ENCODE peak calls at places on chromosome 19, in ten cellular contexts. One of them, this sample, is unnamed.

GRCh38 chr19:17496337-17496997 is 15.0 kb upstream of the PGLS start:
- DNase-seq in neural progenitor cell: peak; percentile 83
- DNase-seq in DMS53: peak; percentile 80
- DNase-seq in activated CD8-positive, alpha-beta memory T cell treated with anti-CD3 and anti-CD28 coated beads for 1 hour: peak; percentile 69
- DNase-seq in DMS 273 treated with DMSO at 0.1 percent for 48 hours: peak; percentile 49
- DNase-seq in stimulated activated CD4-positive, alpha-beta T cell treated with anti-CD3 and anti-CD28 coated beads, TNF-alpha, amount 100 ng/mL, for 1 hour: peak; percentile 69
- DNase-seq in AML-193: peak; percentile 65
- DNase-seq in stimulated activated CD8-positive, alpha-beta memory T cell treated with anti-CD3 and anti-CD28 coated beads, Interleukin-7, amount 100 ng/mL, for 1 hour: peak; percentile 66
- DNase-seq in iris pigment epithelial cell: peak; percentile 58
- DNase-seq in globus pallidus: no peak
- DNase-seq in this sample: peak; percentile 61

GRCh38 chr19:31548941-31549340 is 199.7 kb upstream of the TSHZ3 start:
- DNase-seq in neural progenitor cell: peak; percentile 42
- DNase-seq in DMS53: peak; percentile 2
- DNase-seq in activated CD8-positive, alpha-beta memory T cell treated with anti-CD3 and anti-CD28 coated beads for 1 hour: no peak
- DNase-seq in DMS 273 treated with DMSO at 0.1 percent for 48 hours: no peak
- DNase-seq in stimulated activated CD4-positive, alpha-beta T cell treated with anti-CD3 and anti-CD28 coated beads, TNF-alpha, amount 100 ng/mL, for 1 hour: no peak
- DNase-seq in AML-193: no peak
- DNase-seq in stimulated activated CD8-positive, alpha-beta memory T cell treated with anti-CD3 and anti-CD28 coated beads, Interleukin-7, amount 100 ng/mL, for 1 hour: no peak
- DNase-seq in iris pigment epithelial cell: peak; percentile 24
- DNase-seq in globus pallidus: no peak
- DNase-seq in this sample: no peak

GRCh38 chr19:5772416-5772815 is 12.1 kb downstream of the PRR22 start:
- DNase-seq in neural progenitor cell: no peak
- DNase-seq in DMS53: no peak
- DNase-seq in activated CD8-positive, alpha-beta memory T cell treated with anti-CD3 and anti-CD28 coated beads for 1 hour: no peak
- DNase-seq in DMS 273 treated with DMSO at 0.1 percent for 48 hours: no peak
- DNase-seq in stimulated activated CD4-positive, alpha-beta T cell treated with anti-CD3 and anti-CD28 coated beads, TNF-alpha, amount 100 ng/mL, for 1 hour: no peak
- DNase-seq in AML-193: no peak
- DNase-seq in stimulated activated CD8-positive, alpha-beta memory T cell treated with anti-CD3 and anti-CD28 coated beads, Interleukin-7, amount 100 ng/mL, for 1 hour: no peak
- DNase-seq in iris pigment epithelial cell: no peak
- DNase-seq in globus pallidus: no peak
- DNase-seq in this sample: no peak

GRCh38 chr19:11598103-11598483 is 810 bp downstream of the ZNF627 start:
- DNase-seq in neural progenitor cell: no peak
- DNase-seq in DMS53: no peak
- DNase-seq in activated CD8-positive, alpha-beta memory T cell treated with anti-CD3 and anti-CD28 coated beads for 1 hour: no peak
- DNase-seq in DMS 273 treated with DMSO at 0.1 percent for 48 hours: no peak
- DNase-seq in stimulated activated CD4-positive, alpha-beta T cell treated with anti-CD3 and anti-CD28 coated beads, TNF-alpha, amount 100 ng/mL, for 1 hour: no peak
- DNase-seq in AML-193: no peak
- DNase-seq in stimulated activated CD8-positive, alpha-beta memory T cell treated with anti-CD3 and anti-CD28 coated beads, Interleukin-7, amount 100 ng/mL, for 1 hour: no peak
- DNase-seq in iris pigment epithelial cell: no peak
- DNase-seq in globus pallidus: no peak
- DNase-seq in this sample: no peak

GRCh38 chr19:50046649-50047503 is 21.1 kb downstream of the ZNF473 start:
- DNase-seq in neural progenitor cell: no peak
- DNase-seq in DMS53: peak; percentile 71
- DNase-seq in activated CD8-positive, alpha-beta memory T cell treated with anti-CD3 and anti-CD28 coated beads for 1 hour: peak; percentile 45
- DNase-seq in DMS 273 treated with DMSO at 0.1 percent for 48 hours: no peak
- DNase-seq in stimulated activated CD4-positive, alpha-beta T cell treated with anti-CD3 and anti-CD28 coated beads, TNF-alpha, amount 100 ng/mL, for 1 hour: peak; percentile 49
- DNase-seq in AML-193: no peak
- DNase-seq in stimulated activated CD8-positive, alpha-beta memory T cell treated with anti-CD3 and anti-CD28 coated beads, Interleukin-7, amount 100 ng/mL, for 1 hour: peak; percentile 38
- DNase-seq in iris pigment epithelial cell: no peak
- DNase-seq in globus pallidus: peak; percentile 70
- DNase-seq in this sample: peak; percentile 13

GRCh38 chr19:40594251-40594650 is 6.9 kb upstream of the LTBP4 start:
- DNase-seq in neural progenitor cell: peak; percentile 51
- DNase-seq in DMS53: peak; percentile 80
- DNase-seq in activated CD8-positive, alpha-beta memory T cell treated with anti-CD3 and anti-CD28 coated beads for 1 hour: no peak
- DNase-seq in DMS 273 treated with DMSO at 0.1 percent for 48 hours: no peak
- DNase-seq in stimulated activated CD4-positive, alpha-beta T cell treated with anti-CD3 and anti-CD28 coated beads, TNF-alpha, amount 100 ng/mL, for 1 hour: no peak
- DNase-seq in AML-193: no peak
- DNase-seq in stimulated activated CD8-positive, alpha-beta memory T cell treated with anti-CD3 and anti-CD28 coated beads, Interleukin-7, amount 100 ng/mL, for 1 hour: no peak
- DNase-seq in iris pigment epithelial cell: no peak
- DNase-seq in globus pallidus: no peak
- DNase-seq in this sample: no peak

GRCh38 chr19:49441210-49441959 is at the start of gene SLC17A7:
- DNase-seq in neural progenitor cell: peak; percentile 86
- DNase-seq in DMS53: peak; percentile 54
- DNase-seq in activated CD8-positive, alpha-beta memory T cell treated with anti-CD3 and anti-CD28 coated beads for 1 hour: no peak
- DNase-seq in DMS 273 treated with DMSO at 0.1 percent for 48 hours: peak; percentile 74
- DNase-seq in stimulated activated CD4-positive, alpha-beta T cell treated with anti-CD3 and anti-CD28 coated beads, TNF-alpha, amount 100 ng/mL, for 1 hour: no peak
- DNase-seq in AML-193: no peak
- DNase-seq in stimulated activated CD8-positive, alpha-beta memory T cell treated with anti-CD3 and anti-CD28 coated beads, Interleukin-7, amount 100 ng/mL, for 1 hour: no peak
- DNase-seq in iris pigment epithelial cell: no peak
- DNase-seq in globus pallidus: no peak
- DNase-seq in this sample: no peak

GRCh38 chr19:46471116-46471733 is at the start of gene PNMA8A:
- DNase-seq in neural progenitor cell: peak; percentile 97
- DNase-seq in DMS53: peak; percentile 31
- DNase-seq in activated CD8-positive, alpha-beta memory T cell treated with anti-CD3 and anti-CD28 coated beads for 1 hour: no peak
- DNase-seq in DMS 273 treated with DMSO at 0.1 percent for 48 hours: peak; percentile 53
- DNase-seq in stimulated activated CD4-positive, alpha-beta T cell treated with anti-CD3 and anti-CD28 coated beads, TNF-alpha, amount 100 ng/mL, for 1 hour: no peak
- DNase-seq in AML-193: no peak
- DNase-seq in stimulated activated CD8-positive, alpha-beta memory T cell treated with anti-CD3 and anti-CD28 coated beads, Interleukin-7, amount 100 ng/mL, for 1 hour: no peak
- DNase-seq in iris pigment epithelial cell: peak; percentile 84
- DNase-seq in globus pallidus: peak; percentile 73
- DNase-seq in this sample: no peak

GRCh38 chr19:10915511-10916091 is 12.8 kb downstream of the YIPF2 start:
- DNase-seq in neural progenitor cell: no peak
- DNase-seq in DMS53: no peak
- DNase-seq in activated CD8-positive, alpha-beta memory T cell treated with anti-CD3 and anti-CD28 coated beads for 1 hour: no peak
- DNase-seq in DMS 273 treated with DMSO at 0.1 percent for 48 hours: peak; percentile 61
- DNase-seq in stimulated activated CD4-positive, alpha-beta T cell treated with anti-CD3 and anti-CD28 coated beads, TNF-alpha, amount 100 ng/mL, for 1 hour: no peak
- DNase-seq in AML-193: no peak
- DNase-seq in stimulated activated CD8-positive, alpha-beta memory T cell treated with anti-CD3 and anti-CD28 coated beads, Interleukin-7, amount 100 ng/mL, for 1 hour: no peak
- DNase-seq in iris pigment epithelial cell: peak; percentile 70
- DNase-seq in globus pallidus: no peak
- DNase-seq in this sample: no peak

GRCh38 chr19:5933391-5933998 is 19.4 kb downstream of the CAPS start:
- DNase-seq in neural progenitor cell: no peak
- DNase-seq in DMS53: no peak
- DNase-seq in activated CD8-positive, alpha-beta memory T cell treated with anti-CD3 and anti-CD28 coated beads for 1 hour: no peak
- DNase-seq in DMS 273 treated with DMSO at 0.1 percent for 48 hours: no peak
- DNase-seq in stimulated activated CD4-positive, alpha-beta T cell treated with anti-CD3 and anti-CD28 coated beads, TNF-alpha, amount 100 ng/mL, for 1 hour: no peak
- DNase-seq in AML-193: no peak
- DNase-seq in stimulated activated CD8-positive, alpha-beta memory T cell treated with anti-CD3 and anti-CD28 coated beads, Interleukin-7, amount 100 ng/mL, for 1 hour: no peak
- DNase-seq in iris pigment epithelial cell: no peak
- DNase-seq in globus pallidus: no peak
- DNase-seq in this sample: no peak

GRCh38 chr19:13014101-13014920 is 19.0 kb downstream of the NFIX start:
- DNase-seq in neural progenitor cell: peak; percentile 82
- DNase-seq in DMS53: peak; percentile 24
- DNase-seq in activated CD8-positive, alpha-beta memory T cell treated with anti-CD3 and anti-CD28 coated beads for 1 hour: no peak
- DNase-seq in DMS 273 treated with DMSO at 0.1 percent for 48 hours: no peak
- DNase-seq in stimulated activated CD4-positive, alpha-beta T cell treated with anti-CD3 and anti-CD28 coated beads, TNF-alpha, amount 100 ng/mL, for 1 hour: no peak
- DNase-seq in AML-193: no peak
- DNase-seq in stimulated activated CD8-positive, alpha-beta memory T cell treated with anti-CD3 and anti-CD28 coated beads, Interleukin-7, amount 100 ng/mL, for 1 hour: no peak
- DNase-seq in iris pigment epithelial cell: no peak
- DNase-seq in globus pallidus: peak; percentile 79
- DNase-seq in this sample: no peak

GRCh38 chr19:10424011-10424637 is 3.8 kb downstream of the PDE4A start:
- DNase-seq in neural progenitor cell: peak; percentile 90
- DNase-seq in DMS53: peak; percentile 85
- DNase-seq in activated CD8-positive, alpha-beta memory T cell treated with anti-CD3 and anti-CD28 coated beads for 1 hour: no peak
- DNase-seq in DMS 273 treated with DMSO at 0.1 percent for 48 hours: peak; percentile 53
- DNase-seq in stimulated activated CD4-positive, alpha-beta T cell treated with anti-CD3 and anti-CD28 coated beads, TNF-alpha, amount 100 ng/mL, for 1 hour: peak; percentile 63
- DNase-seq in AML-193: peak; percentile 36
- DNase-seq in stimulated activated CD8-positive, alpha-beta memory T cell treated with anti-CD3 and anti-CD28 coated beads, Interleukin-7, amount 100 ng/mL, for 1 hour: no peak
- DNase-seq in iris pigment epithelial cell: peak; percentile 58
- DNase-seq in globus pallidus: no peak
- DNase-seq in this sample: peak; percentile 41

GRCh38 chr19:8336072-8336569 is 6.9 kb downstream of the KANK3 start:
- DNase-seq in neural progenitor cell: peak; percentile 29
- DNase-seq in DMS53: peak; percentile 84
- DNase-seq in activated CD8-positive, alpha-beta memory T cell treated with anti-CD3 and anti-CD28 coated beads for 1 hour: no peak
- DNase-seq in DMS 273 treated with DMSO at 0.1 percent for 48 hours: no peak
- DNase-seq in stimulated activated CD4-positive, alpha-beta T cell treated with anti-CD3 and anti-CD28 coated beads, TNF-alpha, amount 100 ng/mL, for 1 hour: no peak
- DNase-seq in AML-193: no peak
- DNase-seq in stimulated activated CD8-positive, alpha-beta memory T cell treated with anti-CD3 and anti-CD28 coated beads, Interleukin-7, amount 100 ng/mL, for 1 hour: no peak
- DNase-seq in iris pigment epithelial cell: no peak
- DNase-seq in globus pallidus: no peak
- DNase-seq in this sample: no peak

GRCh38 chr19:6730153-6730804 is 7.1 kb downstream of the GPR108 start:
- DNase-seq in neural progenitor cell: peak; percentile 76
- DNase-seq in DMS53: no peak
- DNase-seq in activated CD8-positive, alpha-beta memory T cell treated with anti-CD3 and anti-CD28 coated beads for 1 hour: no peak
- DNase-seq in DMS 273 treated with DMSO at 0.1 percent for 48 hours: no peak
- DNase-seq in stimulated activated CD4-positive, alpha-beta T cell treated with anti-CD3 and anti-CD28 coated beads, TNF-alpha, amount 100 ng/mL, for 1 hour: peak; percentile 32
- DNase-seq in AML-193: no peak
- DNase-seq in stimulated activated CD8-positive, alpha-beta memory T cell treated with anti-CD3 and anti-CD28 coated beads, Interleukin-7, amount 100 ng/mL, for 1 hour: no peak
- DNase-seq in iris pigment epithelial cell: peak; percentile 27
- DNase-seq in globus pallidus: peak; percentile 57
- DNase-seq in this sample: no peak

GRCh38 chr19:55005684-55006488 is 32.2 kb downstream of the GP6 start:
- DNase-seq in neural progenitor cell: peak; percentile 87
- DNase-seq in DMS53: peak; percentile 60
- DNase-seq in activated CD8-positive, alpha-beta memory T cell treated with anti-CD3 and anti-CD28 coated beads for 1 hour: peak; percentile 4
- DNase-seq in DMS 273 treated with DMSO at 0.1 percent for 48 hours: peak; percentile 0
- DNase-seq in stimulated activated CD4-positive, alpha-beta T cell treated with anti-CD3 and anti-CD28 coated beads, TNF-alpha, amount 100 ng/mL, for 1 hour: peak; percentile 9
- DNase-seq in AML-193: peak; percentile 80
- DNase-seq in stimulated activated CD8-positive, alpha-beta memory T cell treated with anti-CD3 and anti-CD28 coated beads, Interleukin-7, amount 100 ng/mL, for 1 hour: peak; percentile 13
- DNase-seq in iris pigment epithelial cell: peak; percentile 25
- DNase-seq in globus pallidus: peak; percentile 7
- DNase-seq in this sample: no peak

GRCh38 chr19:23542562-23542961 is 144.4 kb downstream of the ZNF675 start:
- DNase-seq in neural progenitor cell: no peak
- DNase-seq in DMS53: peak; percentile 36
- DNase-seq in activated CD8-positive, alpha-beta memory T cell treated with anti-CD3 and anti-CD28 coated beads for 1 hour: no peak
- DNase-seq in DMS 273 treated with DMSO at 0.1 percent for 48 hours: no peak
- DNase-seq in stimulated activated CD4-positive, alpha-beta T cell treated with anti-CD3 and anti-CD28 coated beads, TNF-alpha, amount 100 ng/mL, for 1 hour: no peak
- DNase-seq in AML-193: no peak
- DNase-seq in stimulated activated CD8-positive, alpha-beta memory T cell treated with anti-CD3 and anti-CD28 coated beads, Interleukin-7, amount 100 ng/mL, for 1 hour: no peak
- DNase-seq in iris pigment epithelial cell: no peak
- DNase-seq in globus pallidus: no peak
- DNase-seq in this sample: no peak

GRCh38 chr19:7441468-7442146 is 47.2 kb downstream of the PEX11G start:
- DNase-seq in neural progenitor cell: no peak
- DNase-seq in DMS53: no peak
- DNase-seq in activated CD8-positive, alpha-beta memory T cell treated with anti-CD3 and anti-CD28 coated beads for 1 hour: no peak
- DNase-seq in DMS 273 treated with DMSO at 0.1 percent for 48 hours: no peak
- DNase-seq in stimulated activated CD4-positive, alpha-beta T cell treated with anti-CD3 and anti-CD28 coated beads, TNF-alpha, amount 100 ng/mL, for 1 hour: no peak
- DNase-seq in AML-193: no peak
- DNase-seq in stimulated activated CD8-positive, alpha-beta memory T cell treated with anti-CD3 and anti-CD28 coated beads, Interleukin-7, amount 100 ng/mL, for 1 hour: no peak
- DNase-seq in iris pigment epithelial cell: no peak
- DNase-seq in globus pallidus: peak; percentile 47
- DNase-seq in this sample: no peak

GRCh38 chr19:11611730-11612129 is 14.4 kb downstream of the ZNF627 start:
- DNase-seq in neural progenitor cell: no peak
- DNase-seq in DMS53: no peak
- DNase-seq in activated CD8-positive, alpha-beta memory T cell treated with anti-CD3 and anti-CD28 coated beads for 1 hour: no peak
- DNase-seq in DMS 273 treated with DMSO at 0.1 percent for 48 hours: no peak
- DNase-seq in stimulated activated CD4-positive, alpha-beta T cell treated with anti-CD3 and anti-CD28 coated beads, TNF-alpha, amount 100 ng/mL, for 1 hour: no peak
- DNase-seq in AML-193: no peak
- DNase-seq in stimulated activated CD8-positive, alpha-beta memory T cell treated with anti-CD3 and anti-CD28 coated beads, Interleukin-7, amount 100 ng/mL, for 1 hour: no peak
- DNase-seq in iris pigment epithelial cell: no peak
- DNase-seq in globus pallidus: no peak
- DNase-seq in this sample: no peak

GRCh38 chr19:1154731-1155351 is 19.2 kb downstream of the SBNO2 start:
- DNase-seq in neural progenitor cell: no peak
- DNase-seq in DMS53: no peak
- DNase-seq in activated CD8-positive, alpha-beta memory T cell treated with anti-CD3 and anti-CD28 coated beads for 1 hour: no peak
- DNase-seq in DMS 273 treated with DMSO at 0.1 percent for 48 hours: no peak
- DNase-seq in stimulated activated CD4-positive, alpha-beta T cell treated with anti-CD3 and anti-CD28 coated beads, TNF-alpha, amount 100 ng/mL, for 1 hour: no peak
- DNase-seq in AML-193: no peak
- DNase-seq in stimulated activated CD8-positive, alpha-beta memory T cell treated with anti-CD3 and anti-CD28 coated beads, Interleukin-7, amount 100 ng/mL, for 1 hour: no peak
- DNase-seq in iris pigment epithelial cell: peak; percentile 94
- DNase-seq in globus pallidus: no peak
- DNase-seq in this sample: no peak

GRCh38 chr19:39913682-39914333 is 20.6 kb downstream of the FCGBP start:
- DNase-seq in neural progenitor cell: no peak
- DNase-seq in DMS53: peak; percentile 95
- DNase-seq in activated CD8-positive, alpha-beta memory T cell treated with anti-CD3 and anti-CD28 coated beads for 1 hour: no peak
- DNase-seq in DMS 273 treated with DMSO at 0.1 percent for 48 hours: no peak
- DNase-seq in stimulated activated CD4-positive, alpha-beta T cell treated with anti-CD3 and anti-CD28 coated beads, TNF-alpha, amount 100 ng/mL, for 1 hour: no peak
- DNase-seq in AML-193: no peak
- DNase-seq in stimulated activated CD8-positive, alpha-beta memory T cell treated with anti-CD3 and anti-CD28 coated beads, Interleukin-7, amount 100 ng/mL, for 1 hour: no peak
- DNase-seq in iris pigment epithelial cell: no peak
- DNase-seq in globus pallidus: no peak
- DNase-seq in this sample: no peak

GRCh38 chr19:1104452-1105216 is 840 bp downstream of the GPX4 start:
- DNase-seq in neural progenitor cell: peak; percentile 92
- DNase-seq in DMS53: peak; percentile 82
- DNase-seq in activated CD8-positive, alpha-beta memory T cell treated with anti-CD3 and anti-CD28 coated beads for 1 hour: peak; percentile 62
- DNase-seq in DMS 273 treated with DMSO at 0.1 percent for 48 hours: no peak
- DNase-seq in stimulated activated CD4-positive, alpha-beta T cell treated with anti-CD3 and anti-CD28 coated beads, TNF-alpha, amount 100 ng/mL, for 1 hour: peak; percentile 65
- DNase-seq in AML-193: peak; percentile 36
- DNase-seq in stimulated activated CD8-positive, alpha-beta memory T cell treated with anti-CD3 and anti-CD28 coated beads, Interleukin-7, amount 100 ng/mL, for 1 hour: peak; percentile 59
- DNase-seq in iris pigment epithelial cell: peak; percentile 72
- DNase-seq in globus pallidus: peak; percentile 75
- DNase-seq in this sample: peak; percentile 56

GRCh38 chr19:48310227-48310626 is 15.1 kb upstream of the EMP3 start:
- DNase-seq in neural progenitor cell: no peak
- DNase-seq in DMS53: no peak
- DNase-seq in activated CD8-positive, alpha-beta memory T cell treated with anti-CD3 and anti-CD28 coated beads for 1 hour: no peak
- DNase-seq in DMS 273 treated with DMSO at 0.1 percent for 48 hours: no peak
- DNase-seq in stimulated activated CD4-positive, alpha-beta T cell treated with anti-CD3 and anti-CD28 coated beads, TNF-alpha, amount 100 ng/mL, for 1 hour: no peak
- DNase-seq in AML-193: no peak
- DNase-seq in stimulated activated CD8-positive, alpha-beta memory T cell treated with anti-CD3 and anti-CD28 coated beads, Interleukin-7, amount 100 ng/mL, for 1 hour: no peak
- DNase-seq in iris pigment epithelial cell: peak; percentile 31
- DNase-seq in globus pallidus: no peak
- DNase-seq in this sample: no peak

GRCh38 chr19:1232652-1233360 is 5.0 kb downstream of the CBARP start:
- DNase-seq in neural progenitor cell: no peak
- DNase-seq in DMS53: no peak
- DNase-seq in activated CD8-positive, alpha-beta memory T cell treated with anti-CD3 and anti-CD28 coated beads for 1 hour: no peak
- DNase-seq in DMS 273 treated with DMSO at 0.1 percent for 48 hours: no peak
- DNase-seq in stimulated activated CD4-positive, alpha-beta T cell treated with anti-CD3 and anti-CD28 coated beads, TNF-alpha, amount 100 ng/mL, for 1 hour: no peak
- DNase-seq in AML-193: no peak
- DNase-seq in stimulated activated CD8-positive, alpha-beta memory T cell treated with anti-CD3 and anti-CD28 coated beads, Interleukin-7, amount 100 ng/mL, for 1 hour: no peak
- DNase-seq in iris pigment epithelial cell: peak; percentile 77
- DNase-seq in globus pallidus: no peak
- DNase-seq in this sample: no peak

GRCh38 chr19:7756258-7756657 is 6.8 kb upstream of the CLEC4M start:
- DNase-seq in neural progenitor cell: no peak
- DNase-seq in DMS53: no peak
- DNase-seq in activated CD8-positive, alpha-beta memory T cell treated with anti-CD3 and anti-CD28 coated beads for 1 hour: no peak
- DNase-seq in DMS 273 treated with DMSO at 0.1 percent for 48 hours: no peak
- DNase-seq in stimulated activated CD4-positive, alpha-beta T cell treated with anti-CD3 and anti-CD28 coated beads, TNF-alpha, amount 100 ng/mL, for 1 hour: no peak
- DNase-seq in AML-193: no peak
- DNase-seq in stimulated activated CD8-positive, alpha-beta memory T cell treated with anti-CD3 and anti-CD28 coated beads, Interleukin-7, amount 100 ng/mL, for 1 hour: no peak
- DNase-seq in iris pigment epithelial cell: no peak
- DNase-seq in globus pallidus: no peak
- DNase-seq in this sample: no peak

GRCh38 chr19:7690779-7691258 is 10.2 kb downstream of the TRAPPC5 start:
- DNase-seq in neural progenitor cell: no peak
- DNase-seq in DMS53: no peak
- DNase-seq in activated CD8-positive, alpha-beta memory T cell treated with anti-CD3 and anti-CD28 coated beads for 1 hour: no peak
- DNase-seq in DMS 273 treated with DMSO at 0.1 percent for 48 hours: no peak
- DNase-seq in stimulated activated CD4-positive, alpha-beta T cell treated with anti-CD3 and anti-CD28 coated beads, TNF-alpha, amount 100 ng/mL, for 1 hour: no peak
- DNase-seq in AML-193: no peak
- DNase-seq in stimulated activated CD8-positive, alpha-beta memory T cell treated with anti-CD3 and anti-CD28 coated beads, Interleukin-7, amount 100 ng/mL, for 1 hour: no peak
- DNase-seq in iris pigment epithelial cell: no peak
- DNase-seq in globus pallidus: no peak
- DNase-seq in this sample: no peak

GRCh38 chr19:6739390-6739883 is at the start of gene TRIP10:
- DNase-seq in neural progenitor cell: peak; percentile 94
- DNase-seq in DMS53: peak; percentile 43
- DNase-seq in activated CD8-positive, alpha-beta memory T cell treated with anti-CD3 and anti-CD28 coated beads for 1 hour: peak; percentile 70
- DNase-seq in DMS 273 treated with DMSO at 0.1 percent for 48 hours: no peak
- DNase-seq in stimulated activated CD4-positive, alpha-beta T cell treated with anti-CD3 and anti-CD28 coated beads, TNF-alpha, amount 100 ng/mL, for 1 hour: peak; percentile 77
- DNase-seq in AML-193: peak; percentile 58
- DNase-seq in stimulated activated CD8-positive, alpha-beta memory T cell treated with anti-CD3 and anti-CD28 coated beads, Interleukin-7, amount 100 ng/mL, for 1 hour: peak; percentile 63
- DNase-seq in iris pigment epithelial cell: peak; percentile 68
- DNase-seq in globus pallidus: peak; percentile 86
- DNase-seq in this sample: peak; percentile 71

GRCh38 chr19:13095934-13096890 is 6.4 kb downstream of the LYL1 start:
- DNase-seq in neural progenitor cell: peak; percentile 90
- DNase-seq in DMS53: peak; percentile 22
- DNase-seq in activated CD8-positive, alpha-beta memory T cell treated with anti-CD3 and anti-CD28 coated beads for 1 hour: no peak
- DNase-seq in DMS 273 treated with DMSO at 0.1 percent for 48 hours: no peak
- DNase-seq in stimulated activated CD4-positive, alpha-beta T cell treated with anti-CD3 and anti-CD28 coated beads, TNF-alpha, amount 100 ng/mL, for 1 hour: no peak
- DNase-seq in AML-193: peak; percentile 63
- DNase-seq in stimulated activated CD8-positive, alpha-beta memory T cell treated with anti-CD3 and anti-CD28 coated beads, Interleukin-7, amount 100 ng/mL, for 1 hour: no peak
- DNase-seq in iris pigment epithelial cell: no peak
- DNase-seq in globus pallidus: no peak
- DNase-seq in this sample: peak; percentile 12

GRCh38 chr19:48123907-48124675 is 13.5 kb upstream of the PLA2G4C start:
- DNase-seq in neural progenitor cell: peak; percentile 78
- DNase-seq in DMS53: peak; percentile 86
- DNase-seq in activated CD8-positive, alpha-beta memory T cell treated with anti-CD3 and anti-CD28 coated beads for 1 hour: no peak
- DNase-seq in DMS 273 treated with DMSO at 0.1 percent for 48 hours: no peak
- DNase-seq in stimulated activated CD4-positive, alpha-beta T cell treated with anti-CD3 and anti-CD28 coated beads, TNF-alpha, amount 100 ng/mL, for 1 hour: no peak
- DNase-seq in AML-193: no peak
- DNase-seq in stimulated activated CD8-positive, alpha-beta memory T cell treated with anti-CD3 and anti-CD28 coated beads, Interleukin-7, amount 100 ng/mL, for 1 hour: no peak
- DNase-seq in iris pigment epithelial cell: peak; percentile 46
- DNase-seq in globus pallidus: peak; percentile 72
- DNase-seq in this sample: no peak

This sample was measured in activated CD4-positive, CD25-positive, alpha-beta regulatory T cell.